ENCODE peak calls at places on chromosomes 1 and 21, in six cellular contexts. One of them, this sample, is unnamed.

GRCh38 chr1:163337631-163338030 is 15.9 kb downstream of the NUF2 start:
- DNase-seq in nephron progenitor cell: no peak
- DNase-seq in cardiac fibroblast: peak; percentile 41
- DNase-seq in type B pancreatic cell: no peak
- DNase-seq in left colon: no peak
- DNase-seq in hepatocyte: no peak
- DNase-seq in this sample: no peak

GRCh38 chr1:112955678-112956502 is at the start of gene SLC16A1:
- DNase-seq in nephron progenitor cell: peak; percentile 95
- DNase-seq in cardiac fibroblast: peak; percentile 97
- DNase-seq in type B pancreatic cell: peak; percentile 94
- DNase-seq in left colon: peak; percentile 94
- DNase-seq in hepatocyte: peak; percentile 96
- DNase-seq in this sample: peak; percentile 97

GRCh38 chr1:32414186-32414886 is 20.1 kb upstream of the BSDC1 start:
- DNase-seq in nephron progenitor cell: no peak
- DNase-seq in cardiac fibroblast: no peak
- DNase-seq in type B pancreatic cell: no peak
- DNase-seq in left colon: no peak
- DNase-seq in hepatocyte: no peak
- DNase-seq in this sample: no peak

GRCh38 chr1:97996880-97997279 is 76.0 kb upstream of the DPYD start:
- DNase-seq in nephron progenitor cell: no peak
- DNase-seq in cardiac fibroblast: peak; percentile 18
- DNase-seq in type B pancreatic cell: no peak
- DNase-seq in left colon: no peak
- DNase-seq in hepatocyte: no peak
- DNase-seq in this sample: no peak

GRCh38 chr1:160863422-160864131 is 890 bp upstream of the CD244 start:
- DNase-seq in nephron progenitor cell: no peak
- DNase-seq in cardiac fibroblast: no peak
- DNase-seq in type B pancreatic cell: no peak
- DNase-seq in left colon: no peak
- DNase-seq in hepatocyte: no peak
- DNase-seq in this sample: no peak

GRCh38 chr21:32702702-32703101 is 25.1 kb downstream of the SYNJ1 start:
- DNase-seq in nephron progenitor cell: no peak
- DNase-seq in cardiac fibroblast: peak; percentile 70
- DNase-seq in type B pancreatic cell: no peak
- DNase-seq in left colon: no peak
- DNase-seq in hepatocyte: peak; percentile 6
- DNase-seq in this sample: peak; percentile 13

GRCh38 chr1:211648980-211649934 is 26.2 kb downstream of the NEK2 start:
- DNase-seq in nephron progenitor cell: no peak
- DNase-seq in cardiac fibroblast: peak; percentile 57
- DNase-seq in type B pancreatic cell: no peak
- DNase-seq in left colon: no peak
- DNase-seq in hepatocyte: peak; percentile 3
- DNase-seq in this sample: peak; percentile 33

GRCh38 chr1:44786138-44786840 is 1.7 kb downstream of the BEST4 start:
- DNase-seq in nephron progenitor cell: peak; percentile 87
- DNase-seq in cardiac fibroblast: peak; percentile 61
- DNase-seq in type B pancreatic cell: no peak
- DNase-seq in left colon: peak; percentile 80
- DNase-seq in hepatocyte: peak; percentile 89
- DNase-seq in this sample: peak; percentile 75

GRCh38 chr1:108142773-108143394 is 57.3 kb downstream of the SLC25A24 start:
- DNase-seq in nephron progenitor cell: no peak
- DNase-seq in cardiac fibroblast: no peak
- DNase-seq in type B pancreatic cell: no peak
- DNase-seq in left colon: no peak
- DNase-seq in hepatocyte: no peak
- DNase-seq in this sample: no peak

GRCh38 chr1:244212219-244212618 is 161.1 kb downstream of the ZBTB18 start:
- DNase-seq in nephron progenitor cell: no peak
- DNase-seq in cardiac fibroblast: no peak
- DNase-seq in type B pancreatic cell: no peak
- DNase-seq in left colon: no peak
- DNase-seq in hepatocyte: no peak
- DNase-seq in this sample: no peak

GRCh38 chr1:8217011-8217711 is 100.8 kb upstream of the SLC45A1 start:
- DNase-seq in nephron progenitor cell: peak; percentile 67
- DNase-seq in cardiac fibroblast: peak; percentile 47
- DNase-seq in type B pancreatic cell: no peak
- DNase-seq in left colon: peak; percentile 43
- DNase-seq in hepatocyte: peak; percentile 64
- DNase-seq in this sample: peak; percentile 39

GRCh38 chr1:222009105-222009730 is 267.3 kb upstream of the DUSP10 start:
- DNase-seq in nephron progenitor cell: peak; percentile 1
- DNase-seq in cardiac fibroblast: peak; percentile 25
- DNase-seq in type B pancreatic cell: no peak
- DNase-seq in left colon: no peak
- DNase-seq in hepatocyte: peak; percentile 29
- DNase-seq in this sample: no peak

GRCh38 chr1:93723733-93724270 is 42.2 kb upstream of the BCAR3 start:
- DNase-seq in nephron progenitor cell: no peak
- DNase-seq in cardiac fibroblast: no peak
- DNase-seq in type B pancreatic cell: no peak
- DNase-seq in left colon: no peak
- DNase-seq in hepatocyte: no peak
- DNase-seq in this sample: no peak

GRCh38 chr1:203475012-203475981 is at the start of gene PRELP:
- DNase-seq in nephron progenitor cell: no peak
- DNase-seq in cardiac fibroblast: peak; percentile 60
- DNase-seq in type B pancreatic cell: no peak
- DNase-seq in left colon: peak; percentile 29
- DNase-seq in hepatocyte: peak; percentile 71
- DNase-seq in this sample: peak; percentile 66

GRCh38 chr1:176416777-176417176 is 46.2 kb upstream of the PAPPA2 start:
- DNase-seq in nephron progenitor cell: no peak
- DNase-seq in cardiac fibroblast: no peak
- DNase-seq in type B pancreatic cell: no peak
- DNase-seq in left colon: no peak
- DNase-seq in hepatocyte: no peak
- DNase-seq in this sample: no peak

GRCh38 chr1:155463865-155464264 is 98.7 kb downstream of the ASH1L start:
- DNase-seq in nephron progenitor cell: no peak
- DNase-seq in cardiac fibroblast: peak; percentile 86
- DNase-seq in type B pancreatic cell: no peak
- DNase-seq in left colon: no peak
- DNase-seq in hepatocyte: peak; percentile 38
- DNase-seq in this sample: peak; percentile 20

GRCh38 chr1:9270290-9270900 is 22.3 kb upstream of the SPSB1 start:
- DNase-seq in nephron progenitor cell: peak; percentile 49
- DNase-seq in cardiac fibroblast: no peak
- DNase-seq in type B pancreatic cell: no peak
- DNase-seq in left colon: peak; percentile 43
- DNase-seq in hepatocyte: no peak
- DNase-seq in this sample: no peak

GRCh38 chr1:84225636-84226035 is 75.9 kb upstream of the SAMD13 start:
- DNase-seq in nephron progenitor cell: no peak
- DNase-seq in cardiac fibroblast: peak; percentile 32
- DNase-seq in type B pancreatic cell: no peak
- DNase-seq in left colon: no peak
- DNase-seq in hepatocyte: no peak
- DNase-seq in this sample: no peak

This sample was measured in AG08396.